ENCODE peak calls at places on chromosomes 16 and 17, in four cellular contexts. One of them, this sample, is unnamed.

GRCh38 chr16:4636196-4636595 is 11.6 kb downstream of the MGRN1 start:
- DNase-seq in neural progenitor cell: no peak
- DNase-seq in colonic mucosa: no peak
- DNase-seq in WERI-Rb-1: no peak
- DNase-seq in this sample: no peak

GRCh38 chr17:49015179-49015923 is 18.2 kb downstream of the IGF2BP1 start:
- DNase-seq in neural progenitor cell: no peak
- DNase-seq in WERI-Rb-1: no peak
- DNase-seq in colonic mucosa: no peak
- DNase-seq in this sample: no peak

GRCh38 chr17:28946239-28946638 is 5.1 kb downstream of the PHF12 start:
- DNase-seq in colonic mucosa: no peak
- DNase-seq in WERI-Rb-1: no peak
- DNase-seq in neural progenitor cell: no peak
- DNase-seq in this sample: no peak

GRCh38 chr16:51556694-51557327 is 405.7 kb upstream of the SALL1 start:
- DNase-seq in neural progenitor cell: no peak
- DNase-seq in colonic mucosa: no peak
- DNase-seq in WERI-Rb-1: peak; percentile 11
- DNase-seq in this sample: no peak

GRCh38 chr16:57137566-57138273 is 45.3 kb downstream of the CPNE2 start:
- DNase-seq in WERI-Rb-1: no peak
- DNase-seq in neural progenitor cell: no peak
- DNase-seq in colonic mucosa: no peak
- DNase-seq in this sample: no peak

GRCh38 chr17:28951991-28952975 is 965 bp upstream of the PHF12 start:
- DNase-seq in neural progenitor cell: peak; percentile 99
- DNase-seq in colonic mucosa: peak; percentile 98
- DNase-seq in WERI-Rb-1: peak; percentile 97
- DNase-seq in this sample: peak; percentile 94

GRCh38 chr17:68576811-68577551 is 24.2 kb downstream of the FAM20A start:
- DNase-seq in WERI-Rb-1: no peak
- DNase-seq in neural progenitor cell: no peak
- DNase-seq in colonic mucosa: no peak
- DNase-seq in this sample: peak; percentile 51

GRCh38 chr17:205176-205538 is 23.7 kb upstream of the DOC2B start:
- DNase-seq in neural progenitor cell: no peak
- DNase-seq in colonic mucosa: no peak
- DNase-seq in WERI-Rb-1: no peak
- DNase-seq in this sample: no peak

GRCh38 chr17:59837362-59838195 is 55.2 kb downstream of the TUBD1 start:
- DNase-seq in WERI-Rb-1: no peak
- DNase-seq in neural progenitor cell: peak; percentile 82
- DNase-seq in colonic mucosa: peak; percentile 86
- DNase-seq in this sample: peak; percentile 82

GRCh38 chr17:28811594-28812135 is 30.9 kb downstream of the FAM222B start:
- DNase-seq in colonic mucosa: peak; percentile 47
- DNase-seq in WERI-Rb-1: peak; percentile 18
- DNase-seq in neural progenitor cell: peak; percentile 40
- DNase-seq in this sample: no peak

GRCh38 chr17:17155568-17155967 is 50.6 kb downstream of the PLD6 start:
- DNase-seq in WERI-Rb-1: no peak
- DNase-seq in neural progenitor cell: no peak
- DNase-seq in colonic mucosa: no peak
- DNase-seq in this sample: no peak

GRCh38 chr16:14278749-14279148 is 207.6 kb downstream of the MRTFB start:
- DNase-seq in colonic mucosa: no peak
- DNase-seq in neural progenitor cell: no peak
- DNase-seq in WERI-Rb-1: no peak
- DNase-seq in this sample: no peak

GRCh38 chr17:19359856-19360255 is 2.7 kb downstream of the B9D1 start:
- DNase-seq in neural progenitor cell: no peak
- DNase-seq in colonic mucosa: no peak
- DNase-seq in WERI-Rb-1: no peak
- DNase-seq in this sample: no peak

GRCh38 chr16:14187517-14188338 is 116.6 kb downstream of the MRTFB start:
- DNase-seq in neural progenitor cell: no peak
- DNase-seq in WERI-Rb-1: no peak
- DNase-seq in colonic mucosa: no peak
- DNase-seq in this sample: no peak

GRCh38 chr16:77499373-77500285 is 64.8 kb upstream of the ADAMTS18 start:
- DNase-seq in WERI-Rb-1: no peak
- DNase-seq in colonic mucosa: no peak
- DNase-seq in neural progenitor cell: no peak
- DNase-seq in this sample: peak; percentile 16

GRCh38 chr17:10099051-10099571 is 99.3 kb downstream of the GAS7 start:
- DNase-seq in colonic mucosa: no peak
- DNase-seq in neural progenitor cell: no peak
- DNase-seq in WERI-Rb-1: no peak
- DNase-seq in this sample: no peak

GRCh38 chr16:26464576-26465266 is 602.0 kb upstream of the C16orf82 start:
- DNase-seq in WERI-Rb-1: peak; percentile 13
- DNase-seq in colonic mucosa: no peak
- DNase-seq in neural progenitor cell: no peak
- DNase-seq in this sample: no peak

GRCh38 chr17:49830605-49831004 is 17.3 kb downstream of the TAC4 start:
- DNase-seq in colonic mucosa: no peak
- DNase-seq in WERI-Rb-1: no peak
- DNase-seq in neural progenitor cell: no peak
- DNase-seq in this sample: no peak

GRCh38 chr17:40901981-40902862 is 17.2 kb upstream of the KRT20 start:
- DNase-seq in colonic mucosa: peak; percentile 82
- DNase-seq in neural progenitor cell: no peak
- DNase-seq in WERI-Rb-1: no peak
- DNase-seq in this sample: no peak

GRCh38 chr16:4640572-4641305 is 16.1 kb downstream of the MGRN1 start:
- DNase-seq in WERI-Rb-1: no peak
- DNase-seq in colonic mucosa: no peak
- DNase-seq in neural progenitor cell: no peak
- DNase-seq in this sample: no peak

GRCh38 chr17:77892031-77892430 is 66.5 kb upstream of the TNRC6C start:
- DNase-seq in neural progenitor cell: no peak
- DNase-seq in WERI-Rb-1: no peak
- DNase-seq in colonic mucosa: no peak
- DNase-seq in this sample: no peak

GRCh38 chr16:7497667-7498066 is 165.0 kb downstream of the RBFOX1 start:
- DNase-seq in WERI-Rb-1: no peak
- DNase-seq in colonic mucosa: no peak
- DNase-seq in neural progenitor cell: no peak
- DNase-seq in this sample: no peak

GRCh38 chr16:68908000-68908313 is 64.6 kb downstream of the TANGO6 start:
- DNase-seq in neural progenitor cell: no peak
- DNase-seq in WERI-Rb-1: no peak
- DNase-seq in colonic mucosa: no peak
- DNase-seq in this sample: no peak
- H3K27ac ChIP-seq in neural progenitor cell: peak overlapping the region; percentile 26
- H3K27ac ChIP-seq in WERI-Rb-1: no peak overlapping the region
- H3K27ac ChIP-seq in colonic mucosa: peak overlapping the region; percentile 13
- H3K27ac ChIP-seq in this sample: no peak overlapping the region

DNA sequence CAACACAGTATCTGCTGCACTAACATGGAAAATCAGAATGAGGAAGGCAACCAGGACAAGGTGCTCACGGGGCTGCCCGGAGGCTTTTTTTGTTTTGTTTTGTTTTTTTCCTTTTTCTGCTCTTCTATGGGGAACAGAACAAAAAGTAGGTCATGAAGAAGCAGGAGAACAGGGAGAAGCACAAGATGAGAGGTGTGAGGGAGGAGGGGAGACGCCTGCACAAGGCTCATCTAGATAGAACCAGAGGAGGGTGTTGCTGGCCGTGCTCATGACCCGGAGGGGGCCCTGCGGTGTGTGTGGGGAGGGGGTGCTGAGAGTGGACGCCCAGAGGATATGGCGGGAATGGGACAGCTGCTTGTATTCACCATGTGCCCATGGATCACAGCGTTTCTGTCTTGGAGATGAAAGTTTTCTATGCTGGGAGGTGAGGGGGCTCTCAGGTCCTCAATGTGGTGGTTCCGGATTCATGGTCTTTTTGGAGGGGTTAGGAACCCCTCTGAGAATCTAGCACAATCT is 183.7 kb downstream of the FOXL1 start:
- DNase-seq in WERI-Rb-1: no peak
- DNase-seq in colonic mucosa: no peak
- DNase-seq in neural progenitor cell: no peak
- DNase-seq in this sample: no peak
- TF ChIP-seq CTCF in WERI-Rb-1: no peak
- TF ChIP-seq CTCF in colonic mucosa: no peak
- TF ChIP-seq CTCF in neural progenitor cell: no peak
- TF ChIP-seq CTCF in this sample: no peak

GRCh38 chr17:47813512-47814031 is 8.0 kb downstream of the OSBPL7 start:
- DNase-seq in colonic mucosa: peak; percentile 16
- DNase-seq in WERI-Rb-1: no peak
- DNase-seq in neural progenitor cell: no peak
- DNase-seq in this sample: no peak

GRCh38 chr17:47812146-47812920 is 9.3 kb downstream of the OSBPL7 start:
- DNase-seq in colonic mucosa: peak; percentile 17
- DNase-seq in WERI-Rb-1: no peak
- DNase-seq in neural progenitor cell: no peak
- DNase-seq in this sample: no peak

GRCh38 chr17:47811709-47812108 is 9.9 kb downstream of the OSBPL7 start:
- DNase-seq in colonic mucosa: no peak
- DNase-seq in WERI-Rb-1: no peak
- DNase-seq in neural progenitor cell: no peak
- DNase-seq in this sample: no peak

GRCh38 chr17:47810901-47811635 is 10.5 kb downstream of the OSBPL7 start:
- DNase-seq in WERI-Rb-1: no peak
- DNase-seq in neural progenitor cell: no peak
- DNase-seq in colonic mucosa: peak; percentile 80
- DNase-seq in this sample: peak; percentile 1

DNA sequence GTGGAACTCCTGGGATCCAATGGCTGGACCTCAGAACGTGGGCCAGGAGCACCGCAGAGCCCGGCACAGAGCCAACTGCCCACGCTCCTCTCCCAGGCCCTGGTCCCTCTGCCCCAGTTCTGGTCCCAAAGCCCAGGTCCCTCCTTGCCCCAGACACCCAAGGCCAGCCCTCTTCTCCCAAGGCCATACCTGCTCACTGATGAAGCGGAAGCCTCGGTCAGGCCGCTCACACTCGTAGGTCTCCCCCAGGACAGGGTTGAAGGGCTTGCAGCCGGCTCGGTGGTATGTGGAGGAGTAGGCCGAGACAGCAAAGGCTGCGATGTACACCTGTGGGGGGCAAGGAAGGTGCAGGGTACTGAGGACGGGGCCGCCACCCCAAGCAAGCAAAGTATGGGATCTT is 8.5 kb downstream of the OSBPL7 start:
- DNase-seq in WERI-Rb-1: no peak
- DNase-seq in neural progenitor cell: no peak
- DNase-seq in colonic mucosa: peak; percentile 17
- DNase-seq in this sample: peak; percentile 21
- H3K36me3 ChIP-seq in WERI-Rb-1: peaks cover 55% of the 10 kb centered on the region
- H3K36me3 ChIP-seq in neural progenitor cell: no peaks in the 10 kb centered on the region
- H3K36me3 ChIP-seq in colonic mucosa: peaks cover 12% of the 10 kb centered on the region
- H3K36me3 ChIP-seq in this sample: peaks cover 99% of the 10 kb centered on the region

DNA sequence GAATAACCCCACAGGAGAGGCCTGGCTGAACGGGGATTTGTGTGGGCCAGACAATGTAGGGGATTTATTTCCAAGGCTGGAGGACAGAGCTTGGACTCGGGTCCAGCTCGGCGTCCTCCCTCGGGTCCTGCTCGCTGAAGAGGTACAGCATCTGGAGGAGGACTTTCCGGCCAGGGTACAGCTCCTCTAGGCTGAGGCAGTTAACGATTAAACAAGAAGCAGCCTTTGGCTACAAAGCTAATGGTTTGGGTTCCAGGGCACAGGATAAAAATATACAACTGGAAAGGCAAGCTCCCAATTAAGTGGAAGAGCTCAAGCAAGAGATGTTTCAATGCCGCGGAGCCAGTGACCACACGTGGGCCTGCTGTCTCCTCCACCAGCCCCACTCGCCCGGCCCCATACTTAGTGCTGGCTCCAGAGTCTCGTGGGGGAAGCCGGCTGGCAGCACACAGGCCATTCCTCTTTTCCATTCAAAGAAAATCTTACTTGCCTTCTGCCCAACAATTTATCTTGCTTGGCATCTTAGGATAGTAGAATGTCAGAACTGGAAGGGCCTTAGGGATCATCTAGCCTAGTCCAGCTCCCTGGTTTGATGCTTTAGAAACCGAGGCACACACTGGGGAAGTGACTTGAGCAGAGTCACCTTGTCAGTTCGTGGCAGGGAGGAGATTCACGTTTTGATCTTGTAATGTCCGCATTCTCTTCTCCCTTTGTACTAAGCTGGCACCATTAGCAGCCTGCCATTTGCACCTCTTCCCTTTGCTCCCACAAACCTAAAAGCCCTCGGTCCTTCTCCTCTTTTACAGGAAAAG is 85.9 kb upstream of the TBX2 start:
- DNase-seq in neural progenitor cell: no peak
- DNase-seq in WERI-Rb-1: no peak
- DNase-seq in colonic mucosa: no peak
- DNase-seq in this sample: peak; percentile 72
- H3K27ac ChIP-seq in neural progenitor cell: no peak overlapping the region
- H3K27ac ChIP-seq in WERI-Rb-1: no peak overlapping the region
- H3K27ac ChIP-seq in colonic mucosa: no peak overlapping the region
- H3K27ac ChIP-seq in this sample: peak overlapping the region; percentile 57

DNA sequence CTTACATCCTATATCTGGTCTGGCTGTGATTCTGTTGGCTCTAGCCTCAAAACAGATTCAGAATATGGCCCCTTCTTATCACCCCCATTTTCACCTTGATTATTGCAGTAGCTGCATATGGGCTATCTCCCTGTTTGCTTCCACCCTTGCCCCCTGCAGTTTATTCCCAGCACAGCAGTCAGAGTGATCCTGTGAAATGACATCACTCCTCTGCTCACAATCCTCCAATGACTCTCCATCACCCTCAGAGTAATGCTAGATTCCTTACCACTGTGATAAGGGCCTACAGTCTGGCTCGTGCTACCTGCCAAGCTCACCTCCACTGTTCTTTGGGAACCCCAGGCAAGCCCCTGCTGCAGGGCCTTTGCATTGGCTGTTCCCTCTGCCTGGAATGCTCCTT is 92.5 kb downstream of the ASIC2 start:
- DNase-seq in WERI-Rb-1: peak; percentile 17
- DNase-seq in colonic mucosa: no peak
- DNase-seq in neural progenitor cell: no peak
- DNase-seq in this sample: no peak
- TF ChIP-seq CTCF in WERI-Rb-1: peak; percentile 33
- TF ChIP-seq CTCF in colonic mucosa: no peak
- TF ChIP-seq CTCF in neural progenitor cell: peak; percentile 10
- TF ChIP-seq CTCF in this sample: no peak

GRCh38 chr16:23104032-23104955 is 45.0 kb downstream of the USP31 start:
- DNase-seq in WERI-Rb-1: no peak
- DNase-seq in neural progenitor cell: no peak
- DNase-seq in colonic mucosa: peak; percentile 29
- DNase-seq in this sample: no peak
- H3K36me3 ChIP-seq in WERI-Rb-1: peaks cover 41% of the 10 kb centered on the region
- H3K36me3 ChIP-seq in neural progenitor cell: peaks cover 8% of the 10 kb centered on the region
- H3K36me3 ChIP-seq in colonic mucosa: no peaks in the 10 kb centered on the region
- H3K36me3 ChIP-seq in this sample: peaks cover 69% of the 10 kb centered on the region

GRCh38 chr16:86925067-86925791 is 346.9 kb downstream of the FOXL1 start:
- DNase-seq in neural progenitor cell: no peak
- DNase-seq in WERI-Rb-1: peak; percentile 67
- DNase-seq in colonic mucosa: no peak
- DNase-seq in this sample: no peak
- H3K27ac ChIP-seq in neural progenitor cell: no peak overlapping the region
- H3K27ac ChIP-seq in WERI-Rb-1: peak overlapping the region; percentile 39
- H3K27ac ChIP-seq in colonic mucosa: no peak overlapping the region
- H3K27ac ChIP-seq in this sample: no peak overlapping the region

GRCh38 chr16:86048882-86049585 is 150.1 kb downstream of the IRF8 start:
- DNase-seq in WERI-Rb-1: peak; percentile 27
- DNase-seq in neural progenitor cell: no peak
- DNase-seq in colonic mucosa: no peak
- DNase-seq in this sample: no peak
- TF ChIP-seq CTCF in WERI-Rb-1: no peak
- TF ChIP-seq CTCF in neural progenitor cell: peak; percentile 23
- TF ChIP-seq CTCF in colonic mucosa: no peak
- TF ChIP-seq CTCF in this sample: no peak

GRCh38 chr17:80384078-80384960 is 30.6 kb upstream of the ENDOV start:
- DNase-seq in colonic mucosa: no peak
- DNase-seq in WERI-Rb-1: no peak
- DNase-seq in neural progenitor cell: no peak
- DNase-seq in this sample: no peak
- H3K36me3 ChIP-seq in colonic mucosa: peaks cover 43% of the 10 kb centered on the region
- H3K36me3 ChIP-seq in WERI-Rb-1: peaks cover 97% of the 10 kb centered on the region
- H3K36me3 ChIP-seq in neural progenitor cell: no peaks in the 10 kb centered on the region
- H3K36me3 ChIP-seq in this sample: peaks cover 100% of the 10 kb centered on the region

This sample was measured in heart left ventricle.